ENCODE peak calls at places on chromosomes 13 and 19, in six cellular contexts. E, C, O, H, N and A are unnamed samples.

GRCh38 chr13:51601601-51602348 is 17.5 kb downstream of the WDFY2 start:
- DNase-seq in E (no peak), C (no peak), O (no peak), H (no peak), N (no peak), A (no peak)

GRCh38 chr13:102484329-102484728 is 82.5 kb upstream of the FGF14 start:
- DNase-seq in E (no peak), C (no peak), O (no peak), H (no peak), N (no peak), A (no peak)

GRCh38 chr19:11286312-11286974 is 9.5 kb upstream of the TSPAN16 start:
- DNase-seq in E (no peak), C (no peak), O (no peak), H (no peak), N (no peak), A (peak; percentile 76)

GRCh38 chr19:42032428-42032827 is 37.6 kb downstream of the GRIK5 start:
- DNase-seq in E (no peak), C (no peak), O (no peak), H (no peak), N (no peak), A (no peak)

GRCh38 chr13:102710261-102710679 is 15.4 kb upstream of the METTL21C start:
- DNase-seq in E (no peak), C (no peak), O (no peak), H (no peak), N (no peak), A (no peak)

GRCh38 chr19:3146677-3147100 is 10.9 kb downstream of the GNA15 start:
- DNase-seq in E (peak; percentile 29), C (peak; percentile 49), O (peak; percentile 21), H (peak; percentile 75), N (no peak), A (peak; percentile 30)

GRCh38 chr19:15450528-15450890 is 753 bp upstream of the WIZ start:
- DNase-seq in E (no peak), C (no peak), O (no peak), H (no peak), N (no peak), A (no peak)

GRCh38 chr19:10655457-10656312 is 1.5 kb downstream of the ILF3 start:
- DNase-seq in E (no peak), C (peak; percentile 16), O (peak; percentile 12), H (peak; percentile 27), N (peak; percentile 40), A (peak; percentile 42)